ENCODE peak calls at places on chromosome 21, in six cellular contexts. G is A549, C is fibroblast of villous mesenchyme, P is globus pallidus, H is PC-3, A is tibial artery. F is an unnamed sample.

GRCh38 chr21:45302082-45303061 is 14.7 kb upstream of the POFUT2 start:
- DNase-seq in G (no peak), C (no peak), P (no peak), H (no peak), A (peak), F (peak)

GRCh38 chr21:37041706-37042271 is 31.1 kb downstream of the PIGP start:
- DNase-seq in G (no peak), C (no peak), P (no peak), H (no peak), A (no peak), F (no peak)

GRCh38 chr21:41641821-41642368 is 125.0 kb downstream of the RIPK4 start:
- DNase-seq in G (peak), C (peak), P (no peak), H (peak), A (peak), F (peak)

GRCh38 chr21:32580949-32581348 is 4.4 kb downstream of the TCP10L start:
- DNase-seq in G (no peak), C (no peak), P (no peak), H (no peak), A (no peak), F (no peak)

GRCh38 chr21:42988234-42988965 is 14.0 kb downstream of the PKNOX1 start:
- DNase-seq in G (no peak), C (peak), P (no peak), H (no peak), A (no peak), F (peak)

GRCh38 chr21:34126269-34126668 is 52.9 kb downstream of the MRPS6 start:
- DNase-seq in G (no peak), C (peak), P (no peak), H (no peak), A (no peak), F (peak)

GRCh38 chr21:44929799-44930542 is 9.3 kb upstream of the ITGB2 start:
- DNase-seq in G (no peak), C (no peak), P (no peak), H (no peak), A (peak), F (no peak)

GRCh38 chr21:37061926-37062591 is 10.8 kb downstream of the PIGP start:
- DNase-seq in G (no peak), C (peak), P (no peak), H (no peak), A (no peak), F (peak)

GRCh38 chr21:16821588-16821987 is 691.3 kb upstream of the CXADR start:
- DNase-seq in G (no peak), C (no peak), P (no peak), H (no peak), A (no peak), F (peak)

GRCh38 chr21:44742418-44743153 is 31.2 kb upstream of the TSPEAR start:
- DNase-seq in G (no peak), C (peak), P (no peak), H (peak), A (no peak), F (peak)

GRCh38 chr21:42677339-42678117 is 24.1 kb downstream of the PDE9A start:
- DNase-seq in G (no peak), C (peak), P (no peak), H (peak), A (no peak), F (peak)

GRCh38 chr21:31798842-31799691 is 67.1 kb upstream of the SCAF4 start:
- DNase-seq in G (no peak), C (no peak), P (no peak), H (no peak), A (no peak), F (no peak)

GRCh38 chr21:33801424-33802405 is 113.9 kb downstream of the ATP5PO start:
- DNase-seq in G (peak), C (peak), P (no peak), H (peak), A (no peak), F (peak)

GRCh38 chr21:17785403-17785788 is 33.8 kb downstream of the C21orf91 start:
- DNase-seq in G (no peak), C (no peak), P (no peak), H (no peak), A (no peak), F (no peak)

GRCh38 chr21:41552254-41552653 is 44.3 kb upstream of the TMPRSS2 start:
- DNase-seq in G (no peak), C (no peak), P (no peak), H (no peak), A (no peak), F (no peak)

GRCh38 chr21:35651166-35651565 is 409.2 kb downstream of the SETD4 start:
- DNase-seq in G (no peak), C (no peak), P (no peak), H (no peak), A (no peak), F (no peak)

GRCh38 chr21:42721341-42721824 is 68.0 kb downstream of the PDE9A start:
- DNase-seq in G (no peak), C (peak), P (no peak), H (peak), A (no peak), F (no peak)

GRCh38 chr21:45858180-45858579 is 123.4 kb upstream of the COL6A1 start:
- DNase-seq in G (no peak), C (no peak), P (no peak), H (no peak), A (no peak), F (no peak)

GRCh38 chr21:45138199-45139002 is 64.0 kb downstream of the ADARB1 start:
- DNase-seq in G (peak), C (peak), P (peak), H (peak), A (peak), F (peak)

GRCh38 chr21:19767546-19767945 is 1230.7 kb upstream of the NCAM2 start:
- DNase-seq in G (no peak), C (no peak), P (no peak), H (no peak), A (no peak), F (peak)

GRCh38 chr21:24693779-24694178 is 913.5 kb downstream of the MRPL39 start:
- DNase-seq in G (no peak), C (no peak), P (no peak), H (peak), A (no peak), F (no peak)

GRCh38 chr21:23853796-23854379 is 1753.4 kb downstream of the MRPL39 start:
- DNase-seq in G (no peak), C (no peak), P (peak), H (peak), A (no peak), F (peak)

GRCh38 chr21:44051462-44051941 is 39.4 kb downstream of the TRAPPC10 start:
- DNase-seq in G (no peak), C (peak), P (peak), H (no peak), A (peak), F (peak)